ENCODE peak calls at places on chromosome 14, in six cellular contexts. E is PC-3, Y is progenitor cell of endocrine pancreas, M is fibroblast of villous mesenchyme, L is IMR-90, U is WERI-Rb-1. B is an unnamed sample.

GRCh38 chr14:52015411-52016030 is 26.2 kb downstream of the RTRAF start:
- DNase-seq in E (peak; percentile 49), Y (no peak), M (peak; percentile 23), L (peak; percentile 17), U (peak; percentile 57), B (no peak)

GRCh38 chr14:59687663-59688062 is 111.1 kb upstream of the CCDC175 start:
- DNase-seq in E (no peak), Y (no peak), M (no peak), L (no peak), U (no peak), B (no peak)

GRCh38 chr14:60722836-60723217 is 1.3 kb downstream of the SIX4 start:
- DNase-seq in E (no peak), Y (peak; percentile 65), M (no peak), L (peak; percentile 11), U (peak; percentile 43), B (peak; percentile 7)

GRCh38 chr14:35576260-35576659 is 42.3 kb downstream of the INSM2 start:
- DNase-seq in E (no peak), Y (no peak), M (no peak), L (peak; percentile 6), U (peak; percentile 62), B (no peak)

GRCh38 chr14:96683575-96684289 is 113.5 kb upstream of the VRK1 start:
- DNase-seq in E (peak; percentile 23), Y (no peak), M (no peak), L (no peak), U (no peak), B (no peak)

GRCh38 chr14:101219896-101220703 is 316.6 kb upstream of the RTL1 start:
- DNase-seq in E (no peak), Y (no peak), M (peak; percentile 87), L (no peak), U (no peak), B (no peak)

GRCh38 chr14:34081126-34081575 is 130.3 kb upstream of the EGLN3 start:
- DNase-seq in E (peak; percentile 21), Y (no peak), M (no peak), L (no peak), U (no peak), B (no peak)

GRCh38 chr14:100375273-100375962 is 52.3 kb downstream of the SLC25A47 start:
- DNase-seq in E (peak; percentile 44), Y (no peak), M (peak; percentile 99), L (peak; percentile 99), U (no peak), B (peak; percentile 68)

GRCh38 chr14:103385994-103386491 is 828 bp downstream of the MARK3 start:
- DNase-seq in E (peak; percentile 17), Y (peak; percentile 25), M (peak; percentile 36), L (peak; percentile 31), U (peak; percentile 44), B (peak; percentile 50)

GRCh38 chr14:52351561-52352491 is 37.7 kb downstream of the PTGER2 start:
- DNase-seq in E (peak; percentile 57), Y (no peak), M (peak; percentile 98), L (peak; percentile 41), U (no peak), B (no peak)

GRCh38 chr14:37587881-37588666 is 7.0 kb downstream of the FOXA1 start:
- DNase-seq in E (peak; percentile 57), Y (peak; percentile 48), M (no peak), L (no peak), U (peak; percentile 27), B (no peak)

GRCh38 chr14:68234101-68234905 is 414.7 kb downstream of the RAD51B start:
- DNase-seq in E (no peak), Y (no peak), M (no peak), L (peak; percentile 55), U (no peak), B (no peak)

GRCh38 chr14:103378042-103378854 is 7.0 kb upstream of the MARK3 start:
- DNase-seq in E (no peak), Y (no peak), M (no peak), L (no peak), U (no peak), B (no peak)

GRCh38 chr14:62378057-62378456 is 615.8 kb downstream of the SNAPC1 start:
- DNase-seq in E (no peak), Y (no peak), M (no peak), L (no peak), U (no peak), B (no peak)

GRCh38 chr14:30045720-30046119 is 118.1 kb upstream of the PRKD1 start:
- DNase-seq in E (no peak), Y (no peak), M (no peak), L (no peak), U (no peak), B (no peak)

GRCh38 chr14:32720927-32721326 is 217.8 kb upstream of the NPAS3 start:
- DNase-seq in E (peak; percentile 15), Y (no peak), M (no peak), L (peak; percentile 6), U (no peak), B (no peak)

GRCh38 chr14:99523661-99524050 is 42.4 kb downstream of the CCNK start:
- DNase-seq in E (no peak), Y (no peak), M (no peak), L (no peak), U (no peak), B (no peak)

GRCh38 chr14:63493246-63493645 is 49.9 kb downstream of the PPP2R5E start:
- DNase-seq in E (peak; percentile 41), Y (no peak), M (no peak), L (peak; percentile 33), U (peak; percentile 26), B (no peak)

GRCh38 chr14:64220466-64220865 is 73.7 kb downstream of the ESR2 start:
- DNase-seq in E (no peak), Y (no peak), M (no peak), L (no peak), U (no peak), B (no peak)

GRCh38 chr14:102584871-102585869 is 7.3 kb upstream of the RCOR1 start:
- DNase-seq in E (peak; percentile 58), Y (peak; percentile 21), M (peak; percentile 83), L (no peak), U (peak; percentile 21), B (peak; percentile 56)

DNA sequence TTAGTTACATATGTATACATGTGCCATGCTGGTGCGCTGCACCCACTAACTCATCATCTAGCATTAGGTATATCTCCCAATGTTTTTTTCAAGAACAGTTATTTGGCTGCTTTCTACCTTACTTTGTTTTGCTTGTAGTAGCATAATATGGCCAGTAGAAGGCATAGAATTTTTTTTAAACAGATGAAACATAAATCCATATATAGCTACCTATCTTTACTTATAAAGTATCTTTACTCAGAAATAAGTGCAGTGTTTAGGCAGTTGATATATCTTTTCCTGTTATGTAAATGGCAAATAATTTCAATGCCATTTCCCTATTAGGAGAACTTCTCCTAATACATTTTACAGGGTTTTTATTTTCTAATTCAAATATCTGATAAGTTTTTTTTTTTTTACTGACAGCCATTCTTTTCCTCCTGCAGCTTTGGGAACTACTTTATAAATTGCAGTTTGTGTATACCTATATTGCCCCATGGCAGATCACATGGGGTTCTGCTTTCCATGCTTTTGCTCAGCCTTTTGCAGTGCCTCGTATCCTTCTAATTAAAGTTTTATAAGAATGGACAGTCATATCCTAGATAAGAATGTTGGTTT is 143.1 kb downstream of the PCNX1 start:
- DNase-seq in E (peak; percentile 49), Y (no peak), M (peak; percentile 15), L (peak; percentile 20), U (no peak), B (no peak)
- TF ChIP-seq CTCF in E (peak; percentile 64), Y (peak; percentile 56), M (peak; percentile 44), L (peak; percentile 31), U (no peak), B (peak; percentile 43)

GRCh38 chr14:89618821-89619551 is 202.0 kb upstream of the FOXN3 start:
- DNase-seq in E (peak; percentile 58), Y (peak; percentile 52), M (peak; percentile 58), L (peak; percentile 67), U (peak; percentile 73), B (peak; percentile 76)
- TF ChIP-seq CTCF in E (no peak), Y (no peak), M (no peak), L (peak; percentile 4), U (no peak), B (no peak)

GRCh38 chr14:73723799-73724621 is 9.8 kb upstream of the PNMA1 start:
- DNase-seq in E (peak; percentile 96), Y (no peak), M (peak; percentile 99), L (peak; percentile 97), U (no peak), B (no peak)
- TF ChIP-seq CTCF in E (peak; percentile 58), Y (no peak), M (no peak), L (peak; percentile 23), U (no peak), B (no peak)

DNA sequence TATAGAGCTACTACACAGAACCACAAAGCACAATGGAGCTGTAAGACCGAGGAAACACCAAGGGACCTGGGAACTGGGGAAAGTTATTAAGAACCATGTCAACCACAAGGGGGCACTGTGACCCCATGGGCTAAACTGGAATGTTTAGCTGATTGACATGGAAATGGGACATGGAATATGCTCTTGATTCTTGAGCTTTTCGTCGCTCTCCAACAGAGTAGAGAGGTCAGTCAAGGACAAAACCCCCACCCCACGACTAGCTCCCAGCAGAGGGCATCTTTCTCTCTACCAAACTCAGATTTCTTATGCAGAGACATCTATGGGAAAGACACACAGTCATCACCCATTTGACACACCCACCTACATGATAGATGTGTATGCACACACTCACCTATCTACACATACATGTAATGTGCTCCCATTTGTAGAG is 10.1 kb downstream of the NDRG2 start:
- DNase-seq in E (peak; percentile 92), Y (peak; percentile 81), M (peak; percentile 83), L (peak; percentile 83), U (peak; percentile 87), B (peak; percentile 92)
- TF ChIP-seq CTCF in E (peak; percentile 94), Y (peak; percentile 90), M (peak; percentile 95), L (peak; percentile 96), U (peak; percentile 81), B (peak; percentile 93)

GRCh38 chr14:90019824-90020523 is 41.8 kb upstream of the KCNK13 start:
- DNase-seq in E (peak; percentile 10), Y (no peak), M (no peak), L (no peak), U (no peak), B (no peak)
- TF ChIP-seq CTCF in E (no peak), Y (no peak), M (no peak), L (no peak), U (no peak), B (no peak)

B was measured in transverse colon.